ENCODE peak calls at places on chromosome 1, in six cellular contexts. Q, W, S, C, O and E are unnamed samples.
A peak's percentile ranks its signal among the peaks of the same experiment; 100 is the strongest.

GRCh38 chr1:81756872-81757271 is 43.9 kb upstream of the ADGRL2 start:
- DNase-seq in Q (no peak), W (no peak), S (no peak), C (no peak), O (no peak), E (no peak)

GRCh38 chr1:88922214-88922613 is 30.8 kb upstream of the GTF2B start:
- DNase-seq in Q (no peak), W (no peak), S (peak; percentile 50), C (no peak), O (no peak), E (no peak)

GRCh38 chr1:97820470-97821188 is 100.2 kb downstream of the DPYD start:
- DNase-seq in Q (no peak), W (no peak), S (peak; percentile 40), C (peak; percentile 29), O (peak; percentile 5), E (no peak)

GRCh38 chr1:184975208-184975875 is 1.0 kb upstream of the NIBAN1 start:
- DNase-seq in Q (no peak), W (no peak), S (no peak), C (no peak), O (peak; percentile 47), E (no peak)

GRCh38 chr1:66207484-66207883 is 326.5 kb upstream of the SGIP1 start:
- DNase-seq in Q (no peak), W (no peak), S (no peak), C (no peak), O (no peak), E (peak; percentile 47)

GRCh38 chr1:182617075-182617429 is 12.9 kb upstream of the RGS16 start:
- DNase-seq in Q (no peak), W (no peak), S (no peak), C (no peak), O (no peak), E (no peak)

GRCh38 chr1:167518331-167518700 is at the start of gene CD247:
- DNase-seq in Q (no peak), W (no peak), S (no peak), C (no peak), O (no peak), E (no peak)

GRCh38 chr1:52238887-52239707 is 97.2 kb downstream of the ZFYVE9 start:
- DNase-seq in Q (no peak), W (peak; percentile 3), S (no peak), C (no peak), O (no peak), E (no peak)

GRCh38 chr1:24873148-24873547 is 56.9 kb downstream of the RUNX3 start:
- DNase-seq in Q (no peak), W (no peak), S (no peak), C (no peak), O (no peak), E (no peak)

GRCh38 chr1:1627842-1628655 is 3.9 kb upstream of the MMP23B start:
- DNase-seq in Q (no peak), W (no peak), S (peak; percentile 33), C (peak; percentile 48), O (no peak), E (no peak)

GRCh38 chr1:203463469-203464062 is 12.0 kb upstream of the PRELP start:
- DNase-seq in Q (no peak), W (no peak), S (peak; percentile 34), C (no peak), O (no peak), E (no peak)

GRCh38 chr1:151720974-151721787 is at the start of gene RIIAD1:
- DNase-seq in Q (no peak), W (peak; percentile 93), S (peak; percentile 78), C (no peak), O (no peak), E (peak; percentile 62)

GRCh38 chr1:94579876-94580294 is 38.3 kb upstream of the F3 start:
- DNase-seq in Q (no peak), W (no peak), S (peak; percentile 61), C (peak; percentile 60), O (peak; percentile 58), E (peak; percentile 83)

GRCh38 chr1:39407889-39408640 is 83.4 kb upstream of the BMP8A start:
- DNase-seq in Q (no peak), W (no peak), S (peak; percentile 72), C (no peak), O (peak; percentile 79), E (no peak)

GRCh38 chr1:194952171-194952570 is 1656.1 kb downstream of the KCNT2 start:
- DNase-seq in Q (no peak), W (no peak), S (no peak), C (no peak), O (no peak), E (no peak)

GRCh38 chr1:239185245-239185619 is 201.1 kb upstream of the CHRM3 start:
- DNase-seq in Q (no peak), W (no peak), S (no peak), C (no peak), O (no peak), E (no peak)

GRCh38 chr1:222734740-222735139 is 2.3 kb upstream of the FAM177B start:
- DNase-seq in Q (no peak), W (no peak), S (no peak), C (no peak), O (no peak), E (no peak)

GRCh38 chr1:113975211-113975895 is 3.9 kb upstream of the OLFML3 start:
- DNase-seq in Q (no peak), W (no peak), S (no peak), C (no peak), O (no peak), E (no peak)

GRCh38 chr1:185238447-185238846 is 78.6 kb downstream of the IVNS1ABP start:
- DNase-seq in Q (no peak), W (no peak), S (peak; percentile 29), C (peak; percentile 7), O (no peak), E (peak; percentile 7)

GRCh38 chr1:160584784-160585183 is 5.5 kb upstream of the CD84 start:
- DNase-seq in Q (no peak), W (no peak), S (no peak), C (no peak), O (no peak), E (no peak)

GRCh38 chr1:96764469-96764868 is 42.9 kb downstream of the PTBP2 start:
- DNase-seq in Q (no peak), W (no peak), S (no peak), C (no peak), O (no peak), E (no peak)

GRCh38 chr1:36711480-36711879 is 228.8 kb upstream of the CSF3R start:
- DNase-seq in Q (no peak), W (no peak), S (peak; percentile 22), C (no peak), O (no peak), E (no peak)
- TF ChIP-seq REST in Q (no peak), W (no peak), S (no peak), C (no peak), O (no peak), E (no peak)

DNA sequence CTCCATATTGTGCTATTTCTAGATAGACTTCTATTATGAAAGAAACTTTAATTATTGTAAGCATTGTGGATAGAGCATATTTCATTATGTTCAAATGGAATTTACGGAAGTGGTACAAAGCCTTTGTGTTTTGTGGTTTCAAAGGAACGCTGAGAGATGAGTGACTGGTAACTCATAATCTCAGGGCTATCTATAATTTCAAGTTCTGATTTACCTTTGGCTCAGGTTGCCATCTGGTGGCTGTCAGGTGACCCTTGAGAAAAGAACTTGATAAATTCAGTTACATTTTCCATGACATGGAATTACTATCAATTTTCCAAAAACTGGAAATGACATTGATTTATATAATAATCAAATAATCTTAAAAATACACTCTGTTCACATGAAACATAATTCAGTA is 12.2 kb downstream of the NTNG1 start:
- DNase-seq in Q (no peak), W (no peak), S (peak; percentile 15), C (no peak), O (peak; percentile 2), E (no peak)
- TF ChIP-seq REST in Q (no peak), W (no peak), S (no peak), C (no peak), O (no peak), E (no peak)

GRCh38 chr1:104190821-104191220 is 441.1 kb downstream of the AMY1C start:
- DNase-seq in Q (no peak), W (no peak), S (no peak), C (no peak), O (no peak), E (no peak)

GRCh38 chr1:104197516-104197915 is 447.8 kb downstream of the AMY1C start:
- DNase-seq in Q (no peak), W (no peak), S (no peak), C (no peak), O (no peak), E (no peak)

DNA sequence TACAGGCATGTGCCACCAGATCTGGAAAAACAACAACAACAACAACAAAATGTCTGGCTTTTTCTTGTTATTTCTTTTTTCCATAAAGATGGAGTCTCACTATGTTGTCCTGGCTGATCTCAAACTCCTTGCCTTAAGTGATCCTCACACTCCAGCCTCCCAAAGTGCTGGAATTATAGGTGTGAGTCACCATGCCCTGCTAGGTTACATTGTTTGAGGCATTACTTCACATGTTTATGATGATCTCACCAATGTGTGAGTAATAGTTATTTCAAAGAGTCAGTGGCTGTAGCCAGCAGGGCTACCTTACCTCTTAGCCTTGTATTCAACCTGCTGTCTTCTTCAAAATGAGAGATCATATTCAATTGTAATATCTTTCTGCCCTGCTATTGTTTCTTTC is 445.7 kb downstream of the AMY1C start:
- DNase-seq in Q (no peak), W (no peak), S (no peak), C (no peak), O (peak; percentile 0), E (no peak)
- TF ChIP-seq REST in Q (no peak), W (no peak), S (no peak), C (no peak), O (no peak), E (no peak)

GRCh38 chr1:30652151-30652915 is 71.1 kb downstream of the MATN1 start:
- DNase-seq in Q (no peak), W (peak; percentile 50), S (peak; percentile 38), C (no peak), O (no peak), E (no peak)

GRCh38 chr1:30650038-30650958 is 73.1 kb downstream of the MATN1 start:
- DNase-seq in Q (no peak), W (peak; percentile 65), S (no peak), C (no peak), O (no peak), E (no peak)

GRCh38 chr1:30650959-30651320 is 72.4 kb downstream of the MATN1 start:
- DNase-seq in Q (no peak), W (peak; percentile 50), S (no peak), C (no peak), O (no peak), E (no peak)

GRCh38 chr1:30648408-30649000 is 74.9 kb downstream of the MATN1 start:
- DNase-seq in Q (no peak), W (no peak), S (no peak), C (no peak), O (no peak), E (no peak)

GRCh38 chr1:30649321-30649991 is 73.9 kb downstream of the MATN1 start:
- DNase-seq in Q (no peak), W (no peak), S (no peak), C (no peak), O (no peak), E (no peak)
- TF ChIP-seq REST in Q (no peak), W (no peak), S (no peak), C (no peak), O (no peak), E (no peak)

GRCh38 chr1:87224209-87224608 is 104.5 kb upstream of the LMO4 start:
- DNase-seq in Q (no peak), W (no peak), S (no peak), C (peak; percentile 46), O (no peak), E (peak; percentile 3)
- TF ChIP-seq REST in Q (no peak), W (no peak), S (no peak), C (no peak), O (no peak), E (no peak)

GRCh38 chr1:116902718-116903390 is 6.9 kb upstream of the PTGFRN start:
- DNase-seq in Q (no peak), W (no peak), S (no peak), C (no peak), O (no peak), E (no peak)
- TF ChIP-seq REST in Q (no peak), W (no peak), S (no peak), C (no peak), O (no peak), E (no peak)